ENCODE peak calls at places on chromosomes 1 and 21, in ten cellular contexts. J, D, L, G, B, N, Y, W, O and Q are unnamed samples.

GRCh38 chr1:79716481-79716880 is 710.0 kb upstream of the ADGRL4 start:
- DNase-seq in J (peak; percentile 54), D (no peak), L (no peak), G (peak; percentile 69), B (no peak), N (no peak), Y (no peak), W (no peak), O (no peak), Q (peak; percentile 79)

GRCh38 chr1:99662581-99663208 is 16.8 kb downstream of the PALMD start:
- DNase-seq in J (peak; percentile 98), D (no peak), L (peak; percentile 95), G (peak; percentile 75), B (peak; percentile 30), N (no peak), Y (no peak), W (no peak), O (peak; percentile 75), Q (peak; percentile 43)

GRCh38 chr1:109263234-109263596 is 13.9 kb downstream of the CELSR2 start:
- DNase-seq in J (no peak), D (no peak), L (no peak), G (no peak), B (no peak), N (no peak), Y (no peak), W (no peak), O (no peak), Q (no peak)

GRCh38 chr1:154943649-154944421 is 7.3 kb upstream of the PMVK start:
- DNase-seq in J (peak; percentile 18), D (peak; percentile 43), L (no peak), G (peak; percentile 12), B (peak; percentile 62), N (no peak), Y (no peak), W (no peak), O (no peak), Q (peak; percentile 18)

GRCh38 chr1:229015791-229016190 is 255.1 kb upstream of the RAB4A start:
- DNase-seq in J (no peak), D (no peak), L (no peak), G (no peak), B (no peak), N (no peak), Y (no peak), W (no peak), O (no peak), Q (no peak)

GRCh38 chr21:35850542-35851103 is 209.7 kb downstream of the SETD4 start:
- DNase-seq in J (peak; percentile 39), D (no peak), L (no peak), G (no peak), B (no peak), N (no peak), Y (no peak), W (no peak), O (no peak), Q (no peak)

GRCh38 chr1:30919025-30919881 is 10.7 kb upstream of the SDC3 start:
- DNase-seq in J (peak; percentile 62), D (peak; percentile 61), L (peak; percentile 69), G (peak; percentile 81), B (no peak), N (no peak), Y (no peak), W (peak; percentile 29), O (no peak), Q (peak; percentile 64)

GRCh38 chr21:9735421-9735961 is 785.9 kb upstream of the TPTE start:
- DNase-seq in J (no peak), D (no peak), L (peak; percentile 80), G (no peak), B (no peak), N (no peak), Y (no peak), W (no peak), O (no peak), Q (no peak)

GRCh38 chr1:231355171-231355570 is 17.1 kb downstream of the SPRTN start:
- DNase-seq in J (no peak), D (no peak), L (no peak), G (peak; percentile 24), B (no peak), N (no peak), Y (no peak), W (no peak), O (no peak), Q (no peak)

GRCh38 chr1:204075116-204075636 is 2.3 kb downstream of the SOX13 start:
- DNase-seq in J (peak; percentile 18), D (peak; percentile 28), L (no peak), G (no peak), B (peak; percentile 79), N (no peak), Y (no peak), W (no peak), O (no peak), Q (no peak)

GRCh38 chr1:228554107-228554506 is 66.9 kb downstream of the RNF187 start:
- DNase-seq in J (no peak), D (peak; percentile 55), L (peak; percentile 13), G (no peak), B (no peak), N (no peak), Y (no peak), W (no peak), O (no peak), Q (no peak)

GRCh38 chr1:159439422-159439821 is at the start of gene OR10J1:
- DNase-seq in J (no peak), D (no peak), L (no peak), G (no peak), B (no peak), N (no peak), Y (no peak), W (no peak), O (no peak), Q (no peak)

GRCh38 chr1:218917646-218918045 is 256.0 kb upstream of the LYPLAL1 start:
- DNase-seq in J (no peak), D (no peak), L (no peak), G (peak; percentile 17), B (no peak), N (no peak), Y (no peak), W (no peak), O (no peak), Q (no peak)

GRCh38 chr1:154463512-154463990 is 38.5 kb upstream of the TDRD10 start:
- DNase-seq in J (peak; percentile 24), D (peak; percentile 6), L (peak; percentile 87), G (no peak), B (peak; percentile 34), N (peak; percentile 79), Y (no peak), W (peak; percentile 78), O (no peak), Q (peak; percentile 56)

GRCh38 chr1:2044510-2045319 is 5.5 kb upstream of the PRKCZ start:
- DNase-seq in J (peak; percentile 35), D (peak; percentile 75), L (peak; percentile 93), G (peak; percentile 4), B (peak; percentile 77), N (peak; percentile 73), Y (no peak), W (no peak), O (peak; percentile 72), Q (peak; percentile 17)

GRCh38 chr1:246066553-246066952 is 440.5 kb downstream of the SMYD3 start:
- DNase-seq in J (no peak), D (no peak), L (no peak), G (no peak), B (no peak), N (no peak), Y (no peak), W (no peak), O (no peak), Q (no peak)
- H3K4me3 ChIP-seq in J (no peak overlapping the region), D (no peak overlapping the region), L (no peak overlapping the region), G (no peak overlapping the region), B (no peak overlapping the region), N (no peak overlapping the region), Y (no peak overlapping the region), W (no peak overlapping the region), O (no peak overlapping the region), Q (no peak overlapping the region)

DNA sequence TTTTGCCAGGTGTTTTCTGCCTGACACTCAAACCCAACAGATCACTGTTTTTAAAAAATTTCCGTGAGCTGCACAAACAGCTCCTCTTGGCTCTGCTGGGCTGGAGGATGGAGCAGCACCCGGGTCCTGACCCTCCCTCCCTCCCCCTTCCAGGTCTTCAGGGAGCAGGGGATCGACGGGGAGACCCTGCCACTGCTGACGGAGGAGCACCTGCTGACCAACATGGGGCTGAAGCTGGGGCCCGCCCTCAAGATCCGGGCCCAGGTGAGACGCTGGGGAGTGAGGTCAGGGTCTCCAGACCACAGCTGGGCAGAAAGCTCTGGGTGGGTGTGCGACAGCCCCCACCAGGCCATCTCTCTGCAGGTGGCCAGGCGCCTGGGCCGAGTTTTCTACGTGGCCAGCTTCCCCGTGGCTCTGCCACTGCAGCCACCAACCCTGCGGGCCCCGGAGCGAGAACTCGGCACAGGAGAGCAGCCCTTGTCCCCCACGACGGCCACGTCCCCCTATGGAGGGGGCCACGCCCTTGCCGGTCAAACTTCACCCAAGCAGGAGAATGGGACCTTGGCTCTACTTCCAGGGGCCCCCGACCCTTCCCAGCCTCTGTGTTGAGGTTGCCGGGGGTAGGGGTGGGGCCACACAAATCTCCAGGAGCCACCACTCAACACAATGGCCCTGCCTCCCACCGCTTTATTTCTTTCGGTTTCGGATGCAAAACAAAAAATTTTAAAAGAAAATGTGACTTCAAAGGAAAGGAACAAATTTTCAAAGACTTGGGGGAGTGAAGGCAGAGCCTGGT is 15.3 kb downstream of the NOC2L start:
- DNase-seq in J (no peak), D (no peak), L (no peak), G (no peak), B (no peak), N (no peak), Y (no peak), W (no peak), O (no peak), Q (no peak)
- H3K4me3 ChIP-seq in J (no peak overlapping the region), D (no peak overlapping the region), L (no peak overlapping the region), G (no peak overlapping the region), B (no peak overlapping the region), N (no peak overlapping the region), Y (peak overlapping the region; percentile 57), W (no peak overlapping the region), O (peak overlapping the region; percentile 17), Q (no peak overlapping the region)

DNA sequence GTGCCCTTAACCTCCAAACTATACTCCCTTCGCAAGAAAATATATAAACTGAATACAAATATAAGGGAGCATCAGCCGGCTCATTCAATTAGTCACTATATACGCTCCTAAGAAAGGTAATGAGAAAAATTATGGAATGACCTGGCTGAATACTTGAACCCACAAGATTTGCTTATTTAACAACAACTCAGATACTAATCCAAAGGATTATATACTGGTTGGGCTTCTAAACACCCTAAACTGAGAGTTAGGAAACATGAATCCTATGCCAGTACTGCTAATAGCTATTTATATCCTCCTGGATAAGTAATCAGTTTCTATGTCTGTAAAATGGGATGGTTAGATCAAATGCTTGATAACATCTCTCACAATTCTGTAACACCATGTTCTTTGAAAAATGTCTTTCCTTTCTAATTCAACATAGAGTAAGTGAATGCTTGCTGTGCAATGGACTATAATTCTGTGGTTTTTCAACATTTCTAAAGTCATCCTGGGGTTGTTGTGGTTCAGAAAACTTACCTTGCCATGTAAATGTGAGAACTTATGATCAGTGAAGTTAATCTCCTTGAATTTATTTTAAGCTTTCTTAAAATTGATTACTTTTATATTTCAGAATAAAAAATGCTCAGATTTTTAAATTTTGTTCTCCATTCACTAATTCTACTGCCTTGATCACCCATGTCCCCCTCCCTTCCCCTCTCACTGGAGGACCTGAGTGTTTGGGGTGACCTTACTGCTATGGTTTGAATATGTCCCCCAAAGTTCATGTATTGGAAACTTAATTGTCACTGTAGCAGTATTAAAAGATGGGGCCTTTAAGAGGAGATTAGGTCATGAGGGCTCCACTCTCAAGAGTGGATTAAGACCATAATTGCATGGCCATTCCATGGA is 14.5 kb downstream of the DUSP10 start:
- DNase-seq in J (no peak), D (no peak), L (no peak), G (no peak), B (no peak), N (no peak), Y (no peak), W (peak; percentile 51), O (no peak), Q (no peak)
- H3K4me3 ChIP-seq in J (no peak overlapping the region), D (no peak overlapping the region), L (no peak overlapping the region), G (no peak overlapping the region), B (no peak overlapping the region), N (peak overlapping the region; percentile 11), Y (no peak overlapping the region), W (no peak overlapping the region), O (no peak overlapping the region), Q (no peak overlapping the region)

GRCh38 chr1:207825719-207826556 is 74.1 kb downstream of the CD46 start:
- DNase-seq in J (peak; percentile 34), D (peak; percentile 47), L (peak; percentile 93), G (peak; percentile 63), B (peak; percentile 72), N (peak; percentile 88), Y (no peak), W (no peak), O (peak; percentile 69), Q (peak; percentile 31)
- H3K4me3 ChIP-seq in J (no peak overlapping the region), D (no peak overlapping the region), L (no peak overlapping the region), G (no peak overlapping the region), B (peak overlapping the region; percentile 1), N (peak overlapping the region; percentile 48), Y (peak overlapping the region; percentile 44), W (no peak overlapping the region), O (peak overlapping the region; percentile 78), Q (no peak overlapping the region)